ENCODE peak calls at places on chromosomes 1 and 21, in four cellular contexts. Z, X, J and O are unnamed samples.

GRCh38 chr1:48493970-48494769 is 22.2 kb upstream of the SPATA6 start:
- DNase-seq in J (no peak), X (peak), Z (no peak), O (peak)

GRCh38 chr1:225508538-225509375 is 80.9 kb upstream of the LBR start:
- DNase-seq in Z (peak), X (peak), J (no peak), O (peak)

GRCh38 chr1:227886503-227886961 is 61.2 kb downstream of the WNT9A start:
- DNase-seq in X (no peak), J (peak), Z (no peak), O (no peak)

GRCh38 chr1:235597867-235598553 is 51.6 kb downstream of the GNG4 start:
- DNase-seq in Z (no peak), J (peak), X (peak), O (peak)

GRCh38 chr1:65066766-65067490 is 81.1 kb upstream of the AK4 start:
- DNase-seq in X (peak), Z (peak), J (peak), O (peak)

GRCh38 chr1:168920456-168921094 is 185.9 kb upstream of the ATP1B1 start:
- DNase-seq in X (peak), Z (peak), J (no peak), O (peak)

GRCh38 chr1:54248966-54249365 is 49.0 kb downstream of the MRPL37 start:
- DNase-seq in Z (no peak), X (no peak), J (peak), O (no peak)

GRCh38 chr1:209364716-209365115 is 218.8 kb upstream of the CAMK1G start:
- DNase-seq in Z (no peak), J (no peak), X (no peak), O (no peak)

GRCh38 chr21:35048183-35048601 is 910 bp downstream of the RUNX1 start:
- DNase-seq in Z (peak), J (peak), X (no peak), O (no peak)

GRCh38 chr1:43557744-43558245 is 27.1 kb downstream of the PTPRF start:
- DNase-seq in Z (no peak), X (no peak), J (no peak), O (no peak)

GRCh38 chr21:29293495-29293894 is 5.2 kb upstream of the BACH1 start:
- DNase-seq in Z (no peak), X (no peak), J (no peak), O (no peak)

GRCh38 chr1:175864625-175865024 is 121.2 kb upstream of the TNR start:
- DNase-seq in J (no peak), X (no peak), Z (no peak), O (no peak)

GRCh38 chr1:16122916-16123315 is 33.0 kb downstream of the EPHA2 start:
- DNase-seq in Z (no peak), X (no peak), J (peak), O (peak)

GRCh38 chr1:161313554-161314200 is 504 bp upstream of the SDHC start:
- DNase-seq in Z (no peak), J (no peak), X (no peak), O (no peak)

GRCh38 chr1:246158131-246158530 is 348.9 kb downstream of the SMYD3 start:
- DNase-seq in Z (no peak), X (no peak), J (no peak), O (no peak)

GRCh38 chr1:232969791-232970190 is 19.4 kb downstream of the NTPCR start:
- DNase-seq in X (no peak), J (no peak), Z (no peak), O (no peak)

GRCh38 chr1:241048558-241048957 is 308.4 kb downstream of the RGS7 start:
- DNase-seq in Z (no peak), X (no peak), J (no peak), O (no peak)

GRCh38 chr1:187928288-187928687 is 1099.5 kb downstream of the PLA2G4A start:
- DNase-seq in X (peak), J (no peak), Z (no peak), O (peak)

GRCh38 chr1:157137051-157137772 is 983 bp downstream of the ETV3 start:
- DNase-seq in Z (no peak), J (no peak), X (peak), O (peak)

GRCh38 chr1:172663726-172664125 is 4.8 kb downstream of the FASLG start:
- DNase-seq in Z (no peak), X (no peak), J (no peak), O (no peak)

GRCh38 chr1:12454406-12455391 is 163.3 kb downstream of the DHRS3 start:
- DNase-seq in X (peak), Z (no peak), J (no peak), O (no peak)

GRCh38 chr1:98496246-98496995 is 165.1 kb upstream of the SNX7 start:
- DNase-seq in Z (no peak), J (no peak), X (no peak), O (no peak)

GRCh38 chr21:39189857-39190604 is 6.8 kb upstream of the PSMG1 start:
- DNase-seq in Z (no peak), J (no peak), X (no peak), O (no peak)

GRCh38 chr21:31503467-31503866 is 156.0 kb upstream of the SOD1 start:
- DNase-seq in J (no peak), X (no peak), Z (no peak), O (no peak)

GRCh38 chr1:95793893-95794292 is 559.9 kb downstream of the RWDD3 start:
- DNase-seq in Z (no peak), X (no peak), J (no peak), O (no peak)

GRCh38 chr1:201194046-201194445 is 3.4 kb downstream of the IGFN1 start:
- DNase-seq in Z (no peak), X (no peak), J (no peak), O (no peak)

GRCh38 chr1:59506952-59507351 is 210.1 kb downstream of the FGGY start:
- DNase-seq in Z (peak), X (no peak), J (no peak), O (no peak)

GRCh38 chr21:42639646-42640152 is 13.7 kb upstream of the PDE9A start:
- DNase-seq in X (no peak), Z (no peak), J (peak), O (no peak)

GRCh38 chr1:149987297-149987595 is 23.3 kb downstream of the OTUD7B start:
- DNase-seq in J (no peak), X (no peak), Z (no peak), O (no peak)

GRCh38 chr1:28782011-28782410 is 30.0 kb upstream of the OPRD1 start:
- DNase-seq in X (no peak), Z (no peak), J (no peak), O (no peak)

GRCh38 chr1:100724281-100724680 is 4.7 kb downstream of the VCAM1 start:
- DNase-seq in J (no peak), X (no peak), Z (no peak), O (no peak)

GRCh38 chr1:204205486-204205885 is 8.3 kb downstream of the GOLT1A start:
- DNase-seq in Z (no peak), J (no peak), X (no peak), O (no peak)

GRCh38 chr1:89060091-89060490 is 4.9 kb downstream of the GBP1 start:
- DNase-seq in Z (no peak), X (no peak), J (no peak), O (no peak)

GRCh38 chr1:89068291-89068690 is 3.3 kb upstream of the GBP1 start:
- DNase-seq in Z (no peak), X (no peak), J (no peak), O (peak)

GRCh38 chr1:89070509-89070908 is 5.5 kb upstream of the GBP1 start:
- DNase-seq in X (no peak), Z (no peak), J (no peak), O (no peak)

GRCh38 chr1:89069955-89070354 is 4.9 kb upstream of the GBP1 start:
- DNase-seq in X (no peak), Z (no peak), J (no peak), O (peak)

DNA sequence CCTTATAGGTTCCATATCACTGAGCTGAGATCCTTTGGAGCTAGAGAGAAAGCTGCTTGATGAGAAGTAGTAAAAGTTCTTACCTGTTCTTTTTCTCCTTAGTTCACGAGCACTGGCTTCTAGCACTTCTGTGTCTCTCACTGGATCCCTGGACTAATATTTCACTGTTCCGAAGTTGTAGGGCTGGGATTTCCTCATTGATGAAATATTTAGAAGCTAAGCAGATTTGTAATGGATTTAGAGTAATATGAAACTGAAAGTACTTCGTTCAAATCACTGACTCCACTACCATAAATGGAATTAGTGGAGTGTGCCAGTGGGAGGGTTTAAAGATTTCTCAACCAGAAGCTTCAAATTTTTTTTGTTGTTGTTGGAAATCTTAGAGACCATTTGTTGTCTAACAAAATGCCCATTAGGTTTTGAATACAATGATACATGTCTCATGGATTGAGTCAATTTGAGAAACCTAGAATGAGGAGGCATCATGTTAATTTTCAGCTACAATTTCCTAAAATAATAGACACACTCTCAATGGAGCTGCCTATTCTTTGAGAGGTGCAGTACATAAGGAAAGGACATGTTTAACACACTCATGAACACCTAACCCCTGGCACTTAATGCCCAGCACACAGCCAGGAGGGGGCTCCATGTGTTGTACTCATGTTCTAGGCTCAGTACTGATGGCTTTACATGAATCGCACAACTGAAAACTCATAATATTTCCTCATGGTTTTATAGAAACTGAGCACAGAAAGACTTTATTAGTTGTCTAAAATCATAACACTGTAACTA is at the start of gene GBP1:
- DNase-seq in Z (no peak), J (no peak), X (peak), O (peak)
- H3K4me3 ChIP-seq in Z (peak), J (peak), X (peak), O (peak)

DNA sequence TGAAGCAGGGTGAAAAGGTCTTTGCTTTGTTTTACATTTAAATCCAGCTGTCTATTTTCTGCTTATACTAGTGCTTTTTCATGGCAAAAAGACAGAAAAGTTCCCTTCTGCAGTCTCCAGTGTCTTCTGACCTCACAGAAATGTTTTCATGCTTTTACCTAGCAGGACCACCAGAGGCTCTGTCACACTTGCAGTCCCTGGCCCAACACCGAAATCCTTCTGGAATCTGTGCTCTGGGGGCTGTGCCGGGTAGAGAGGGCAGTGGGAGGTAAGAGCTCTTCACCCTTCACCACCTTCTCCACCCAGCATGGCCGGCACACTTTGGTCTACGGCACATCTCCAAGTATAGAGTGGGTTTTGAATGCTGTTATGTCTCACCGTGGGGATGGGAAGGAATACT is 20.8 kb downstream of the GNAT2 start:
- DNase-seq in X (no peak), J (no peak), Z (no peak), O (no peak)
- TF ChIP-seq CTCF in X (no peak), J (no peak), Z (no peak), O (peak)

DNA sequence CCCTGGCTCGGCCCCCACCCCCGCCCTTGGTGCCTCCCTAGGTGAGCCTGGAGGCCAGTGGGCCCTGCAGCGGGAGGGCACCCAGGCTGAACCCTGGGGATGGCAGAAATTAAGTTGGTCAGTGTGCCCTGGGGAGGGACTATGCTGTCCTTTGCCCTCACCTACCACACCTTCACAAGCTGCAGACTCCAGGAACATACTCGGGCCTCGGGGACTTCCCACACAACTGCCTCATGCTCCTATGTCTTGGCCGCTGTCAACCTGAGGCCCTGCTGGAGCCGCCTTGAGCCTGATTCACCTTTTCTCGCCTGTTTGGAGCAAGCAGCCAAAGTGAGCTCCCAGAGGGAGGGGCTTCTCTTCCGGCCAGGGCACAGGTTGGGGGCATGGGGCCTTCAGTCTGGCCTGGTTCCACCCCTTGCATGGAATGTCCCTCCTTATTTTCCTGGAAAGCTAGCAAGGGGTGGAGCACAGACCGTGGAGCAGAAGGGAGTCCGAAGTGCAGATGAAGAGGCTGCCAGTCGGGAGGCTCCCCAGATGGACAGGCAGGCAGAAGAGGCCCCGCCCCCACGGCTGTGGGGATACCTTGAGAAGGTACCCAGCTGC is 24.7 kb downstream of the KNCN start:
- DNase-seq in Z (no peak), X (no peak), J (peak), O (no peak)
- H3K4me3 ChIP-seq in Z (no peak), X (no peak), J (no peak), O (no peak)

DNA sequence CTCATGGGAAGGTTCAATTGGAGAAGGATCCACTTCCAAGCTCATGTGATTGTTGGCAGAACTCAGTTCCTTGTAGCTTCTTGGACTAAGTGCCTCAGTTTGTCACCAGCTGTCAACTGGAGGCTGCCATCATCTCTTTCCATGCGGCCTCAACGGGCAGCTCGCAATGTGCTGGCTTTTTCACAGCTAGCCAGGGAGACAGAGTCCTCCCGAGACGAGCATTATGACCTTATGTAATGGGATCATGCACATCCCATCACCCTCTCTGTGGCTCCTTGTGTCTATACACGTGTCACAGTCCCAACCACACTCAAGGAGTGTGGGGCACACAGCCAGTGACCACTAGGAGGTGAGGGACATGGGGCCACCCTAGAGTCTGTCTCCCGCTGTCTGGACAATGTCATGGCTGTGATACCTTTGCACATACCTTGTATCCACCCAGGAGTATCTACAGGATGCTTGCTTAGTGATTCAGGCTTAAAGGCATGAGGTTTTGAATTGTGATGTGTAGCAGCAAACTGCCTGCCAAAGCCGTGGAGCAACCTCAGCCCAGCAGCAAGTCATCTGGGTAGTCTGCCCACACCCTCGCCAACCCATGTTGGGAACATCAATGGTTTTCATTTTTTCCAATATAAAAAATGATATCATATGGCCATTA is 3.9 kb upstream of the KRTAP10-6 start:
- DNase-seq in Z (no peak), X (no peak), J (no peak), O (no peak)
- TF ChIP-seq CTCF in Z (no peak), X (no peak), J (no peak), O (no peak)

GRCh38 chr1:183817576-183818288 is 12.8 kb downstream of the RGL1 start:
- DNase-seq in Z (no peak), J (no peak), X (peak), O (no peak)
- H3K4me3 ChIP-seq in Z (no peak), J (no peak), X (no peak), O (no peak)

GRCh38 chr1:18554101-18554500 is 73.4 kb downstream of the KLHDC7A start:
- DNase-seq in X (no peak), J (no peak), Z (no peak), O (no peak)

GRCh38 chr1:18555036-18555435 is 74.3 kb downstream of the KLHDC7A start:
- DNase-seq in Z (no peak), J (no peak), X (no peak), O (no peak)

GRCh38 chr1:18557621-18558465 is 72.8 kb upstream of the PAX7 start:
- DNase-seq in J (peak), Z (no peak), X (no peak), O (no peak)

GRCh38 chr1:18554597-18554996 is 73.9 kb downstream of the KLHDC7A start:
- DNase-seq in Z (no peak), X (no peak), J (no peak), O (no peak)

DNA sequence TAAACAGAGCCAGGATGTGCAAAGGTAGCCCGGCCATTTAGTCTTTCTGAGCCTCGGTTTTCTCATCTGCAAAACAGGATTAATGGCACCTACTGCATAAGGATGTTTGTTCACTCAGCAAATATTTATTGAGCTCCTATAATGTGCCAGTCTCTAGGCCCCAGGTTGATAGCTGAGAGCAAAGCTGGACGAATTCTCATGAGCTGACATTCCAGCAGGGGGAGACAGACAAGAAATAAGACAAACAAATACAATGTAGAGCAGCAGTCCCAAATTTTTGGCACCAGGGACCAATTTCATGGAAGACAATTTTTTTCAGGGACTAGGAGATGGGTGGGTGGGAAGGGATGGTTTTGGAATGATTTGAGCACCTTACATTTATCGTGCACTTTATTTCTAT is 74.3 kb upstream of the PAX7 start:
- DNase-seq in Z (no peak), X (no peak), J (no peak), O (peak)
- TF ChIP-seq CTCF in Z (no peak), X (peak), J (no peak), O (peak)

GRCh38 chr1:231185391-231185790 is 23.5 kb downstream of the TRIM67 start:
- DNase-seq in Z (no peak), X (no peak), J (no peak), O (no peak)
- H3K4me3 ChIP-seq in Z (no peak), X (no peak), J (no peak), O (no peak)

GRCh38 chr1:62941780-62942179 is 157.8 kb downstream of the ATG4C start:
- DNase-seq in J (no peak), Z (no peak), X (no peak), O (no peak)
- TF ChIP-seq CTCF in J (no peak), Z (no peak), X (no peak), O (no peak)

DNA sequence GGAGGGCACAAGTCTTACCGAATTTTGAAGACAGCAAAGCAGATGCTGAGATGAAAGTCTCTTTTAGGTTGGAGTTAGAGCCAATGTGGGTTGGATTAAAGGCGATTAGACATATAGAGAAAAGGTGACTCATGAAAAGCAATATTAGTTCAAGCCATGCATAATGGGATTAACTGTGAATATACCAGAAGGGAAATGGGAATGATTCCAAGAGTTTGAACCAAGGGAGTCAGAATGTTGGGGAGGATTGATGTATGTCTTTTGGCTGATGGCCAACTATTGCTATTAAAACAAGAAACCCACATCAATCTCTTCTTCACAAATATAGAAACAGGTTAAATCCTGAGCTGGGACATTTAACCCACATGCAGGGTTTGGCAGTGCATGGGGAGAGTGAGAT is 1.2 kb downstream of the HMGCS2 start:
- DNase-seq in Z (no peak), J (no peak), X (no peak), O (no peak)
- H3K4me3 ChIP-seq in Z (no peak), J (no peak), X (no peak), O (no peak)